ENCODE peak calls at places on chromosome 1, in six cellular contexts. U is trophoblast cell, E is neuronal stem cell, D is IMR-90, K is mesenchymal stem cell, C is H9. M is an unnamed sample.

GRCh38 chr1:20785907-20786309 is 1.2 kb downstream of the HP1BP3 start:
- DNase-seq in U (peak; percentile 45), E (no peak), D (no peak), K (no peak), C (no peak), M (no peak)

GRCh38 chr1:70990460-70991253 is 57.0 kb downstream of the PTGER3 start:
- DNase-seq in U (no peak), E (no peak), D (no peak), K (no peak), C (no peak), M (no peak)

GRCh38 chr1:23103001-23103879 is 65.4 kb downstream of the LUZP1 start:
- DNase-seq in U (peak; percentile 12), E (no peak), D (peak; percentile 63), K (peak; percentile 65), C (no peak), M (no peak)

GRCh38 chr1:91026777-91027176 is 4.9 kb upstream of the ZNF644 start:
- DNase-seq in U (peak; percentile 13), E (no peak), D (peak; percentile 29), K (no peak), C (no peak), M (no peak)

GRCh38 chr1:151391079-151391563 is 8.3 kb upstream of the PSMB4 start:
- DNase-seq in U (no peak), E (no peak), D (no peak), K (no peak), C (no peak), M (no peak)

GRCh38 chr1:47262787-47263413 is 30.9 kb upstream of the TAL1 start:
- DNase-seq in U (peak; percentile 92), E (no peak), D (peak; percentile 38), K (peak; percentile 51), C (peak; percentile 44), M (peak; percentile 66)

GRCh38 chr1:208807446-208808117 is 563.4 kb upstream of the PLXNA2 start:
- DNase-seq in U (no peak), E (no peak), D (no peak), K (no peak), C (no peak), M (no peak)

GRCh38 chr1:206769331-206769731 is 1.2 kb upstream of the IL19 start:
- DNase-seq in U (no peak), E (no peak), D (no peak), K (no peak), C (no peak), M (no peak)

GRCh38 chr1:27111771-27112573 is 43.0 kb downstream of the SLC9A1 start:
- DNase-seq in U (peak; percentile 96), E (no peak), D (peak; percentile 100), K (peak; percentile 100), C (no peak), M (peak; percentile 82)

GRCh38 chr1:198969981-198970380 is 331.1 kb downstream of the PTPRC start:
- DNase-seq in U (no peak), E (no peak), D (no peak), K (no peak), C (no peak), M (peak; percentile 50)

GRCh38 chr1:114746450-114747121 is 11.2 kb downstream of the CSDE1 start:
- DNase-seq in U (no peak), E (no peak), D (no peak), K (no peak), C (no peak), M (no peak)

GRCh38 chr1:209368864-209369598 is 214.5 kb upstream of the CAMK1G start:
- DNase-seq in U (no peak), E (no peak), D (peak; percentile 96), K (no peak), C (no peak), M (no peak)

GRCh38 chr1:153742411-153743142 is 14.7 kb downstream of the INTS3 start:
- DNase-seq in U (no peak), E (no peak), D (peak; percentile 56), K (peak; percentile 13), C (no peak), M (peak; percentile 30)

GRCh38 chr1:202150187-202150586 is 5.7 kb upstream of the ARL8A start:
- DNase-seq in U (no peak), E (no peak), D (no peak), K (no peak), C (no peak), M (no peak)

GRCh38 chr1:12525311-12526181 is 92.5 kb downstream of the DHRS3 start:
- DNase-seq in U (peak; percentile 55), E (no peak), D (no peak), K (no peak), C (no peak), M (no peak)

GRCh38 chr1:101105877-101106276 is 80.3 kb upstream of the DPH5 start:
- DNase-seq in U (peak; percentile 17), E (no peak), D (peak; percentile 7), K (no peak), C (no peak), M (no peak)

GRCh38 chr1:193143285-193143684 is 21.5 kb downstream of the CDC73 start:
- DNase-seq in U (peak; percentile 39), E (no peak), D (peak; percentile 41), K (peak; percentile 34), C (no peak), M (peak; percentile 7)

GRCh38 chr1:5742032-5742431 is 250.2 kb downstream of the NPHP4 start:
- DNase-seq in U (no peak), E (no peak), D (no peak), K (no peak), C (peak; percentile 13), M (no peak)

GRCh38 chr1:158035976-158036583 is 42.6 kb downstream of the KIRREL1 start:
- DNase-seq in U (peak; percentile 68), E (no peak), D (peak; percentile 68), K (peak; percentile 66), C (no peak), M (no peak)

GRCh38 chr1:43468403-43468802 is 14.7 kb upstream of the HYI start:
- DNase-seq in U (no peak), E (no peak), D (no peak), K (peak; percentile 29), C (no peak), M (no peak)

GRCh38 chr1:2294033-2294640 is 66.0 kb downstream of the SKI start:
- DNase-seq in U (no peak), E (no peak), D (peak; percentile 35), K (no peak), C (no peak), M (no peak)

GRCh38 chr1:117169871-117170596 is 40.7 kb downstream of the VTCN1 start:
- DNase-seq in U (no peak), E (no peak), D (no peak), K (no peak), C (no peak), M (peak; percentile 44)

GRCh38 chr1:185788386-185788785 is 54.2 kb downstream of the HMCN1 start:
- DNase-seq in U (no peak), E (no peak), D (no peak), K (no peak), C (no peak), M (no peak)

GRCh38 chr1:204503913-204504519 is 9.4 kb upstream of the PIK3C2B start:
- DNase-seq in U (no peak), E (no peak), D (no peak), K (no peak), C (no peak), M (no peak)

GRCh38 chr1:43348809-43349593 is 9.8 kb upstream of the CDC20 start:
- DNase-seq in U (peak; percentile 89), E (peak; percentile 89), D (no peak), K (peak; percentile 60), C (peak; percentile 98), M (peak; percentile 95)

DNA sequence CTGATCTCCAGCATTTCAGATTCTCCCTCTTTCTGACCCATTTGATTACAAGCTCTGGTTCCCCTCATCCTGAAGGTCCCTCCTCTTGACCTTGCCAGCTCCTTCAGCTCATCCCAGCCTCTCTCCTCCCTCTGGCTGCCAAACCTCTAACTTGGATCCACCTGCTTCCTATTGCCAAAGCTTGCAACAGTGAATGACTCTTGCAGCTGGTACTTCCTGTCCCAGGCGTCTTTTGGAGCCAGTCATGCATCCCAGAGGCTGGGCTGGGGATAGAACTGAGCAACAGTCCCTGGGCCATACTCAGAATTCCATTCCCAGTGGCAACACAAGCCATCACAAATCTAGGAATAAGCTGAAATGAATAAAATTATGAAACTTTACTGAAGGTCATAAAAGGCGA is 27.7 kb upstream of the SPOCD1 start:
- DNase-seq in U (peak; percentile 62), E (no peak), D (peak; percentile 80), K (peak; percentile 24), C (no peak), M (peak; percentile 70)
- H3K23ac ChIP-seq in U (no peak overlapping the region), E (no peak overlapping the region), D (no peak overlapping the region), K (no peak overlapping the region), C (no peak overlapping the region), M (no peak overlapping the region)

GRCh38 chr1:92274939-92275338 is 23.8 kb downstream of the GLMN start:
- DNase-seq in U (no peak), E (no peak), D (peak; percentile 54), K (peak; percentile 25), C (no peak), M (no peak)
- H3K23ac ChIP-seq in U (no peak overlapping the region), E (no peak overlapping the region), D (no peak overlapping the region), K (no peak overlapping the region), C (no peak overlapping the region), M (no peak overlapping the region)

GRCh38 chr1:45033356-45033755 is 21.3 kb downstream of the UROD start:
- DNase-seq in U (no peak), E (no peak), D (no peak), K (no peak), C (no peak), M (no peak)
- H3K23ac ChIP-seq in U (no peak overlapping the region), E (no peak overlapping the region), D (no peak overlapping the region), K (no peak overlapping the region), C (no peak overlapping the region), M (no peak overlapping the region)

GRCh38 chr1:226404063-226404903 is 3.6 kb downstream of the PARP1 start:
- DNase-seq in U (peak; percentile 60), E (no peak), D (peak; percentile 68), K (peak; percentile 74), C (no peak), M (peak; percentile 37)
- H3K23ac ChIP-seq in U (no peak overlapping the region), E (no peak overlapping the region), D (peak overlapping the region; percentile 50), K (no peak overlapping the region), C (no peak overlapping the region), M (peak overlapping the region; percentile 59)

DNA sequence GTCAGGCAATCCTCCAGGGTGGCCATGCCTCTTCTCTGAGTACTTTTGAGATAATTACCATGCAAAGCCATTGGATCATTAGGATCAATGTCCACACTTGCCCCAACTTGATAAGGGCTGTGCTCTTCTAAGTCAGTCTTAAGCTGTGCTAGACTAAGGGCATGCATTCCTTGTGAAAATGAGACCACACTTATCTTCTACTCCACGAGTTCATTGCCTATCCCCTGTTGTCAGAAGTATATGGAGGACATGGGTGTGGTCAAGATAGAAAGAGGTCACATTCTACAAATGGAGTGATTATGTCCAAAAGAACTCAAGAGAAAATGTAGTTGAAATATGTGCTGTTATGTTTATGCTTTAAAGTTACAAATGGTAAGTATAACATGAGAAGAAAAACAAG is 18.9 kb upstream of the SSX2IP start:
- DNase-seq in U (no peak), E (no peak), D (no peak), K (no peak), C (no peak), M (no peak)
- H3K23ac ChIP-seq in U (no peak overlapping the region), E (no peak overlapping the region), D (no peak overlapping the region), K (no peak overlapping the region), C (no peak overlapping the region), M (no peak overlapping the region)